ENCODE peak calls at places on chromosomes 13 and 19, in eight cellular contexts. One of them, this sample, is unnamed.
A peak's percentile ranks its signal among the peaks of the same experiment; 100 is the strongest.

GRCh38 chr19:3269972-3270667 is 45.7 kb downstream of the CELF5 start:
- DNase-seq in NCI-H2081: no peak
- DNase-seq in CD4-positive, alpha-beta T cell: no peak
- DNase-seq in sciatic nerve: no peak
- DNase-seq in stromal cell of bone marrow: no peak
- DNase-seq in stimulated activated CD4-positive, alpha-beta T cell treated with anti-CD3 and anti-CD28 coated beads, Interleukin-1b, Interleukin-23, amount 100 ng/mL, for 1 hour: no peak
- DNase-seq in effector CD4-positive, alpha-beta T cell: no peak
- DNase-seq in lung microvascular endothelial cell: no peak
- DNase-seq in this sample: no peak

GRCh38 chr13:113864303-113864890 is 521 bp upstream of the GAS6 start:
- DNase-seq in stromal cell of bone marrow: no peak
- DNase-seq in sciatic nerve: no peak
- DNase-seq in lung microvascular endothelial cell: no peak
- DNase-seq in stimulated activated CD4-positive, alpha-beta T cell treated with anti-CD3 and anti-CD28 coated beads, Interleukin-1b, Interleukin-23, amount 100 ng/mL, for 1 hour: no peak
- DNase-seq in effector CD4-positive, alpha-beta T cell: no peak
- DNase-seq in NCI-H2081: no peak
- DNase-seq in CD4-positive, alpha-beta T cell: no peak
- DNase-seq in this sample: peak; percentile 48

GRCh38 chr19:10858204-10858828 is 10.1 kb downstream of the C19orf38 start:
- DNase-seq in effector CD4-positive, alpha-beta T cell: peak; percentile 17
- DNase-seq in stimulated activated CD4-positive, alpha-beta T cell treated with anti-CD3 and anti-CD28 coated beads, Interleukin-1b, Interleukin-23, amount 100 ng/mL, for 1 hour: no peak
- DNase-seq in NCI-H2081: no peak
- DNase-seq in lung microvascular endothelial cell: peak; percentile 60
- DNase-seq in CD4-positive, alpha-beta T cell: no peak
- DNase-seq in stromal cell of bone marrow: no peak
- DNase-seq in sciatic nerve: no peak
- DNase-seq in this sample: no peak

GRCh38 chr19:6414033-6414643 is 10.5 kb downstream of the KHSRP start:
- DNase-seq in sciatic nerve: peak; percentile 61
- DNase-seq in lung microvascular endothelial cell: no peak
- DNase-seq in CD4-positive, alpha-beta T cell: no peak
- DNase-seq in stimulated activated CD4-positive, alpha-beta T cell treated with anti-CD3 and anti-CD28 coated beads, Interleukin-1b, Interleukin-23, amount 100 ng/mL, for 1 hour: no peak
- DNase-seq in effector CD4-positive, alpha-beta T cell: no peak
- DNase-seq in NCI-H2081: no peak
- DNase-seq in stromal cell of bone marrow: no peak
- DNase-seq in this sample: no peak

GRCh38 chr13:33543631-33544030 is 258.1 kb upstream of the STARD13 start:
- DNase-seq in CD4-positive, alpha-beta T cell: no peak
- DNase-seq in effector CD4-positive, alpha-beta T cell: no peak
- DNase-seq in stromal cell of bone marrow: no peak
- DNase-seq in lung microvascular endothelial cell: peak; percentile 26
- DNase-seq in sciatic nerve: no peak
- DNase-seq in NCI-H2081: no peak
- DNase-seq in stimulated activated CD4-positive, alpha-beta T cell treated with anti-CD3 and anti-CD28 coated beads, Interleukin-1b, Interleukin-23, amount 100 ng/mL, for 1 hour: no peak
- DNase-seq in this sample: no peak

GRCh38 chr19:34104099-34104498 is 68.2 kb upstream of the LSM14A start:
- DNase-seq in effector CD4-positive, alpha-beta T cell: no peak
- DNase-seq in CD4-positive, alpha-beta T cell: no peak
- DNase-seq in lung microvascular endothelial cell: no peak
- DNase-seq in stimulated activated CD4-positive, alpha-beta T cell treated with anti-CD3 and anti-CD28 coated beads, Interleukin-1b, Interleukin-23, amount 100 ng/mL, for 1 hour: no peak
- DNase-seq in stromal cell of bone marrow: no peak
- DNase-seq in NCI-H2081: no peak
- DNase-seq in sciatic nerve: no peak
- DNase-seq in this sample: no peak

GRCh38 chr13:32159147-32159869 is 127.7 kb downstream of the FRY start:
- DNase-seq in lung microvascular endothelial cell: no peak
- DNase-seq in stimulated activated CD4-positive, alpha-beta T cell treated with anti-CD3 and anti-CD28 coated beads, Interleukin-1b, Interleukin-23, amount 100 ng/mL, for 1 hour: no peak
- DNase-seq in CD4-positive, alpha-beta T cell: no peak
- DNase-seq in sciatic nerve: no peak
- DNase-seq in NCI-H2081: no peak
- DNase-seq in effector CD4-positive, alpha-beta T cell: no peak
- DNase-seq in stromal cell of bone marrow: no peak
- DNase-seq in this sample: no peak

GRCh38 chr19:46571495-46571894 is 29.6 kb upstream of the CALM3 start:
- DNase-seq in stromal cell of bone marrow: no peak
- DNase-seq in sciatic nerve: no peak
- DNase-seq in NCI-H2081: no peak
- DNase-seq in effector CD4-positive, alpha-beta T cell: no peak
- DNase-seq in CD4-positive, alpha-beta T cell: no peak
- DNase-seq in stimulated activated CD4-positive, alpha-beta T cell treated with anti-CD3 and anti-CD28 coated beads, Interleukin-1b, Interleukin-23, amount 100 ng/mL, for 1 hour: no peak
- DNase-seq in lung microvascular endothelial cell: peak; percentile 14
- DNase-seq in this sample: no peak

GRCh38 chr13:44347301-44347700 is 26.3 kb upstream of the SERP2 start:
- DNase-seq in lung microvascular endothelial cell: no peak
- DNase-seq in stromal cell of bone marrow: no peak
- DNase-seq in NCI-H2081: no peak
- DNase-seq in stimulated activated CD4-positive, alpha-beta T cell treated with anti-CD3 and anti-CD28 coated beads, Interleukin-1b, Interleukin-23, amount 100 ng/mL, for 1 hour: no peak
- DNase-seq in CD4-positive, alpha-beta T cell: no peak
- DNase-seq in effector CD4-positive, alpha-beta T cell: no peak
- DNase-seq in sciatic nerve: no peak
- DNase-seq in this sample: no peak

GRCh38 chr13:25468330-25469178 is 96.8 kb downstream of the ATP8A2 start:
- DNase-seq in NCI-H2081: peak; percentile 44
- DNase-seq in stimulated activated CD4-positive, alpha-beta T cell treated with anti-CD3 and anti-CD28 coated beads, Interleukin-1b, Interleukin-23, amount 100 ng/mL, for 1 hour: no peak
- DNase-seq in stromal cell of bone marrow: no peak
- DNase-seq in effector CD4-positive, alpha-beta T cell: no peak
- DNase-seq in lung microvascular endothelial cell: peak; percentile 1
- DNase-seq in CD4-positive, alpha-beta T cell: no peak
- DNase-seq in sciatic nerve: no peak
- DNase-seq in this sample: no peak

GRCh38 chr13:91659583-91660415 is 261.4 kb downstream of the GPC5 start:
- DNase-seq in sciatic nerve: no peak
- DNase-seq in stromal cell of bone marrow: no peak
- DNase-seq in NCI-H2081: no peak
- DNase-seq in effector CD4-positive, alpha-beta T cell: no peak
- DNase-seq in lung microvascular endothelial cell: no peak
- DNase-seq in stimulated activated CD4-positive, alpha-beta T cell treated with anti-CD3 and anti-CD28 coated beads, Interleukin-1b, Interleukin-23, amount 100 ng/mL, for 1 hour: no peak
- DNase-seq in CD4-positive, alpha-beta T cell: no peak
- DNase-seq in this sample: no peak

GRCh38 chr13:76004411-76004810 is 368.3 kb downstream of the LMO7 start:
- DNase-seq in stimulated activated CD4-positive, alpha-beta T cell treated with anti-CD3 and anti-CD28 coated beads, Interleukin-1b, Interleukin-23, amount 100 ng/mL, for 1 hour: no peak
- DNase-seq in CD4-positive, alpha-beta T cell: no peak
- DNase-seq in lung microvascular endothelial cell: no peak
- DNase-seq in sciatic nerve: no peak
- DNase-seq in NCI-H2081: no peak
- DNase-seq in effector CD4-positive, alpha-beta T cell: no peak
- DNase-seq in stromal cell of bone marrow: no peak
- DNase-seq in this sample: peak; percentile 81

GRCh38 chr19:48617146-48617937 is 1.6 kb downstream of the RPL18 start:
- DNase-seq in NCI-H2081: no peak
- DNase-seq in effector CD4-positive, alpha-beta T cell: no peak
- DNase-seq in lung microvascular endothelial cell: peak; percentile 30
- DNase-seq in CD4-positive, alpha-beta T cell: no peak
- DNase-seq in stimulated activated CD4-positive, alpha-beta T cell treated with anti-CD3 and anti-CD28 coated beads, Interleukin-1b, Interleukin-23, amount 100 ng/mL, for 1 hour: no peak
- DNase-seq in stromal cell of bone marrow: no peak
- DNase-seq in sciatic nerve: no peak
- DNase-seq in this sample: no peak

GRCh38 chr13:27440408-27440807 is 10.0 kb downstream of the MTIF3 start:
- DNase-seq in stimulated activated CD4-positive, alpha-beta T cell treated with anti-CD3 and anti-CD28 coated beads, Interleukin-1b, Interleukin-23, amount 100 ng/mL, for 1 hour: no peak
- DNase-seq in effector CD4-positive, alpha-beta T cell: no peak
- DNase-seq in sciatic nerve: no peak
- DNase-seq in NCI-H2081: no peak
- DNase-seq in CD4-positive, alpha-beta T cell: no peak
- DNase-seq in stromal cell of bone marrow: no peak
- DNase-seq in lung microvascular endothelial cell: no peak
- DNase-seq in this sample: no peak

GRCh38 chr13:110529522-110530311 is 31.8 kb downstream of the RAB20 start:
- DNase-seq in sciatic nerve: no peak
- DNase-seq in stromal cell of bone marrow: no peak
- DNase-seq in lung microvascular endothelial cell: no peak
- DNase-seq in CD4-positive, alpha-beta T cell: no peak
- DNase-seq in effector CD4-positive, alpha-beta T cell: no peak
- DNase-seq in stimulated activated CD4-positive, alpha-beta T cell treated with anti-CD3 and anti-CD28 coated beads, Interleukin-1b, Interleukin-23, amount 100 ng/mL, for 1 hour: no peak
- DNase-seq in NCI-H2081: no peak
- DNase-seq in this sample: no peak

GRCh38 chr13:104984296-104984818 is 1551.1 kb downstream of the EFNB2 start:
- DNase-seq in stimulated activated CD4-positive, alpha-beta T cell treated with anti-CD3 and anti-CD28 coated beads, Interleukin-1b, Interleukin-23, amount 100 ng/mL, for 1 hour: no peak
- DNase-seq in lung microvascular endothelial cell: peak; percentile 86
- DNase-seq in stromal cell of bone marrow: peak; percentile 12
- DNase-seq in effector CD4-positive, alpha-beta T cell: no peak
- DNase-seq in CD4-positive, alpha-beta T cell: peak; percentile 1
- DNase-seq in NCI-H2081: no peak
- DNase-seq in sciatic nerve: peak; percentile 63
- DNase-seq in this sample: no peak

GRCh38 chr19:40667602-40668001 is 22.8 kb downstream of the NUMBL start:
- DNase-seq in lung microvascular endothelial cell: no peak
- DNase-seq in sciatic nerve: no peak
- DNase-seq in NCI-H2081: no peak
- DNase-seq in CD4-positive, alpha-beta T cell: no peak
- DNase-seq in effector CD4-positive, alpha-beta T cell: no peak
- DNase-seq in stromal cell of bone marrow: no peak
- DNase-seq in stimulated activated CD4-positive, alpha-beta T cell treated with anti-CD3 and anti-CD28 coated beads, Interleukin-1b, Interleukin-23, amount 100 ng/mL, for 1 hour: no peak
- DNase-seq in this sample: no peak

GRCh38 chr13:99173606-99174005 is 27.0 kb upstream of the UBAC2 start:
- DNase-seq in lung microvascular endothelial cell: no peak
- DNase-seq in stromal cell of bone marrow: no peak
- DNase-seq in CD4-positive, alpha-beta T cell: no peak
- DNase-seq in sciatic nerve: no peak
- DNase-seq in NCI-H2081: no peak
- DNase-seq in effector CD4-positive, alpha-beta T cell: no peak
- DNase-seq in stimulated activated CD4-positive, alpha-beta T cell treated with anti-CD3 and anti-CD28 coated beads, Interleukin-1b, Interleukin-23, amount 100 ng/mL, for 1 hour: no peak
- DNase-seq in this sample: no peak

GRCh38 chr19:3185482-3186376 is at the start of gene NCLN:
- DNase-seq in NCI-H2081: peak; percentile 90
- DNase-seq in stromal cell of bone marrow: peak; percentile 91
- DNase-seq in CD4-positive, alpha-beta T cell: peak; percentile 92
- DNase-seq in sciatic nerve: peak; percentile 96
- DNase-seq in effector CD4-positive, alpha-beta T cell: peak; percentile 94
- DNase-seq in lung microvascular endothelial cell: peak; percentile 97
- DNase-seq in stimulated activated CD4-positive, alpha-beta T cell treated with anti-CD3 and anti-CD28 coated beads, Interleukin-1b, Interleukin-23, amount 100 ng/mL, for 1 hour: peak; percentile 81
- DNase-seq in this sample: peak; percentile 92

GRCh38 chr13:47747901-47748300 is 253.2 kb downstream of the SUCLA2 start:
- DNase-seq in effector CD4-positive, alpha-beta T cell: no peak
- DNase-seq in stimulated activated CD4-positive, alpha-beta T cell treated with anti-CD3 and anti-CD28 coated beads, Interleukin-1b, Interleukin-23, amount 100 ng/mL, for 1 hour: no peak
- DNase-seq in NCI-H2081: no peak
- DNase-seq in sciatic nerve: no peak
- DNase-seq in CD4-positive, alpha-beta T cell: no peak
- DNase-seq in stromal cell of bone marrow: no peak
- DNase-seq in lung microvascular endothelial cell: no peak
- DNase-seq in this sample: no peak

GRCh38 chr19:29576761-29577661 is 29.1 kb upstream of the POP4 start:
- DNase-seq in CD4-positive, alpha-beta T cell: no peak
- DNase-seq in NCI-H2081: no peak
- DNase-seq in lung microvascular endothelial cell: no peak
- DNase-seq in stimulated activated CD4-positive, alpha-beta T cell treated with anti-CD3 and anti-CD28 coated beads, Interleukin-1b, Interleukin-23, amount 100 ng/mL, for 1 hour: no peak
- DNase-seq in sciatic nerve: no peak
- DNase-seq in effector CD4-positive, alpha-beta T cell: no peak
- DNase-seq in stromal cell of bone marrow: no peak
- DNase-seq in this sample: no peak